ENCODE peak calls at places on chromosomes 13 and 19, in nine cellular contexts. G, F, D, N, L, S, J, Q and I are unnamed samples.

GRCh38 chr13:48281556-48281955 is 22.0 kb upstream of the RB1 start:
- DNase-seq in G (no peak), F (no peak), D (no peak), N (no peak), L (no peak), S (no peak), J (no peak), Q (no peak), I (no peak)

GRCh38 chr13:97328222-97328790 is 105.7 kb upstream of the RAP2A start:
- DNase-seq in G (no peak), F (no peak), D (no peak), N (no peak), L (no peak), S (no peak), J (peak; percentile 93), Q (peak; percentile 88), I (no peak)

GRCh38 chr13:52749446-52749845 is 9.8 kb upstream of the CNMD start:
- DNase-seq in G (no peak), F (no peak), D (no peak), N (no peak), L (peak; percentile 54), S (no peak), J (no peak), Q (no peak), I (no peak)

GRCh38 chr19:4664642-4665041 is 5.5 kb downstream of the MYDGF start:
- DNase-seq in G (no peak), F (no peak), D (no peak), N (no peak), L (no peak), S (no peak), J (no peak), Q (no peak), I (no peak)

GRCh38 chr13:113808058-113808834 is 49.2 kb downstream of the TMEM255B start:
- DNase-seq in G (no peak), F (no peak), D (no peak), N (no peak), L (no peak), S (no peak), J (no peak), Q (no peak), I (no peak)

GRCh38 chr13:46100191-46100877 is 4.5 kb downstream of the CPB2 start:
- DNase-seq in G (no peak), F (no peak), D (no peak), N (peak; percentile 49), L (no peak), S (no peak), J (no peak), Q (no peak), I (no peak)

GRCh38 chr19:38945562-38946228 is 15.0 kb downstream of the MRPS12 start:
- DNase-seq in G (no peak), F (no peak), D (no peak), N (no peak), L (no peak), S (no peak), J (peak; percentile 19), Q (peak; percentile 60), I (no peak)

GRCh38 chr13:101406787-101407186 is 9.5 kb downstream of the NALCN start:
- DNase-seq in G (no peak), F (no peak), D (no peak), N (no peak), L (no peak), S (no peak), J (no peak), Q (no peak), I (no peak)

DNA sequence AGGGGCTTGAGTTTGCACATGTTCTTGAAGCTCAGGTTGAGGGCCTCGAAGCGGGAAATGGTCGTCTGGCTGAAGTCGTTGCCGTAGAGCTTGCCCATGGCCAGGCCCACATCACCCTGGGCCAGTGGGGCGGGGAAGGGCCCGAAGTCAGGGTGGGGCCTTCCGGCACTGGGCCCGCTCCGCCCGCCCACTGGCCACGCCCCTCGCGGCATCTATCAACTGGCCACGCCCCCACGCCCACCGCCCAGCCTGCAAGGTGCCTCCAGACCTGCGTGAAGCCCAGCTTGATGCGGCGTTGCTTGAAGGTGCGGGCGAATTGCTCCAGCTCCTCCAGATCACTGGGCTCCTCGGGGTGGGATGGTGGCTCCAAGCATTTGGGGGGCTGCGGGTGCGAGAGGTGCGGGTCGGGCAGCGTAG is 19.9 kb downstream of the ZNF574 start:
- DNase-seq in G (no peak), F (no peak), D (no peak), N (no peak), L (no peak), S (no peak), J (peak; percentile 95), Q (peak; percentile 96), I (no peak)
- H3K36me3 ChIP-seq in G (no peaks in the 10 kb centered on the region), F (no peaks in the 10 kb centered on the region), D (peaks cover 56% of the 10 kb centered on the region), N (peaks cover 47% of the 10 kb centered on the region), L (no peaks in the 10 kb centered on the region), S (peaks cover 48% of the 10 kb centered on the region), J (no peaks in the 10 kb centered on the region), Q (no peaks in the 10 kb centered on the region), I (no peaks in the 10 kb centered on the region)

GRCh38 chr13:89115307-89115706 is 1444.1 kb downstream of the SLITRK5 start:
- DNase-seq in G (no peak), F (no peak), D (no peak), N (no peak), L (no peak), S (no peak), J (peak; percentile 54), Q (peak; percentile 50), I (no peak)

DNA sequence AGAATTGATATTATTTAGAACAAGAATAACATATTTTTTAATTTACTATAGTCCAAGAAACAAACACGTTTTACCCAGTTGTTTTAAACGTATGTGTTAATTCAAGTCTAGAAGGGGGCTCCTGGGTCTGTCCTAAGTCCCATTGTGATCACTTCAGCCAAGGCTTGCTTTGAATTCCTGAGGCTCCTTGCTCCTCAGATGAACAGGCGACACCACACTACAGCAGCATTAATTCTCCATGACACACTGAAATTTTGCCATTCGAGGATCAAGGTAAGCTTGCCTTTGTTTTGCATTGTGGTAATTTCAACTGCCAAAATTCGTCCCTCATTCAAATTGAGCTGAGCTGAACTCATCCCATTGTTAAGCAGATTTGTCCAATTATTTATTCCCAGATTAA is 1442.6 kb downstream of the SLITRK5 start:
- DNase-seq in G (no peak), F (no peak), D (no peak), N (no peak), L (no peak), S (no peak), J (peak; percentile 45), Q (peak; percentile 45), I (no peak)
- H3K36me3 ChIP-seq in G (no peaks in the 10 kb centered on the region), F (no peaks in the 10 kb centered on the region), D (no peaks in the 10 kb centered on the region), N (no peaks in the 10 kb centered on the region), L (no peaks in the 10 kb centered on the region), S (no peaks in the 10 kb centered on the region), J (no peaks in the 10 kb centered on the region), Q (no peaks in the 10 kb centered on the region), I (no peaks in the 10 kb centered on the region)

GRCh38 chr19:16628183-16628983 is at the start of gene MED26:
- DNase-seq in G (peak; percentile 94), F (peak; percentile 94), D (peak; percentile 98), N (peak; percentile 94), L (peak; percentile 96), S (peak; percentile 95), J (peak; percentile 97), Q (peak; percentile 97), I (peak; percentile 88)

GRCh38 chr19:16628984-16629691 is 1.1 kb upstream of the MED26 start:
- DNase-seq in G (no peak), F (peak; percentile 39), D (no peak), N (no peak), L (no peak), S (peak; percentile 65), J (peak; percentile 71), Q (no peak), I (peak; percentile 55)

GRCh38 chr19:16627928-16628182 is 149 bp downstream of the MED26 start:
- DNase-seq in G (no peak), F (peak; percentile 24), D (no peak), N (no peak), L (no peak), S (no peak), J (no peak), Q (peak; percentile 56), I (no peak)

GRCh38 chr19:16627194-16627927 is 643 bp downstream of the MED26 start:
- DNase-seq in G (no peak), F (no peak), D (no peak), N (peak; percentile 39), L (no peak), S (peak; percentile 7), J (no peak), Q (peak; percentile 56), I (no peak)

DNA sequence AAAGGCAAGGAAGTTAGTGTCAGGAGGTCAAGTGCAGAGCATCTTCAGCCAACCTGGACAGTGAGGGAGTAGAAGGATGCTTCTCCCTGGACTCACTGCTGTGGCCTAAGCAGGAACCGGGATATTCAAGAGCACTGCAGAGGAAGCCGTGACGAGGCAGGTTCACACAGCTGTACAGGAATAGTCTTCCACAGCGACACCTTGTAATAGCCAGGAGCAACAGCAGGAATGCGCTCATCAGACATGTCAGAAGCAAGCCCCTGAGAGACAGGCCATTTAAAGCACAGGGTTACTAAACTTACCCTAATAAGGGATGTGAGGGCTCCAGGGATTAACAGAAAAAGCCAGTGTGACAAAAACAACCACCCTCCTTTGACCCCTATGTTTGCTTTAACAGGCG is 3.5 kb upstream of the MED26 start:
- DNase-seq in G (no peak), F (no peak), D (no peak), N (no peak), L (no peak), S (no peak), J (no peak), Q (no peak), I (no peak)
- H3K36me3 ChIP-seq in G (peaks cover 20% of the 10 kb centered on the region), F (peaks cover 8% of the 10 kb centered on the region), D (peaks cover 28% of the 10 kb centered on the region), N (peaks cover 8% of the 10 kb centered on the region), L (peaks cover 33% of the 10 kb centered on the region), S (peaks cover 53% of the 10 kb centered on the region), J (no peaks in the 10 kb centered on the region), Q (peaks cover 37% of the 10 kb centered on the region), I (peaks cover 46% of the 10 kb centered on the region)

GRCh38 chr19:15265849-15266248 is 33.6 kb upstream of the EPHX3 start:
- DNase-seq in G (peak; percentile 97), F (peak; percentile 91), D (peak; percentile 83), N (no peak), L (no peak), S (peak; percentile 89), J (no peak), Q (no peak), I (peak; percentile 84)

GRCh38 chr19:15264061-15264932 is 32.0 kb upstream of the EPHX3 start:
- DNase-seq in G (peak; percentile 89), F (peak; percentile 78), D (peak; percentile 89), N (peak; percentile 41), L (peak; percentile 83), S (peak; percentile 76), J (peak; percentile 93), Q (peak; percentile 97), I (peak; percentile 76)

GRCh38 chr19:15265214-15265613 is 33.0 kb upstream of the EPHX3 start:
- DNase-seq in G (no peak), F (no peak), D (no peak), N (no peak), L (peak; percentile 4), S (no peak), J (no peak), Q (no peak), I (no peak)

GRCh38 chr19:15263361-15263985 is 31.2 kb upstream of the EPHX3 start:
- DNase-seq in G (no peak), F (no peak), D (no peak), N (no peak), L (no peak), S (no peak), J (no peak), Q (no peak), I (no peak)

DNA sequence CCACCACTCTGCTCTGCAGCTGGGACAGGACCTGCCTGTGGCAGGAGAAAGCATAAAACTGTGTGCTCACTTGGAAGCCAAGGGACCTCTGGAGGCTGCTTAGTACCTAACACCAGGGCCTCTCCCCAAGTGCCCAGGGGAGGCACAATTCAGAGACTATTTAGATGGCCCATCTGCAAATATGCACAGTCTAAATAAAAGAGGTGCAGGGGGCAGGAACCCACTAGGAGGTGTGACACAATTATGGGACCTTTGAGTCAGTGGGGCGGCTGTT is 32.6 kb upstream of the EPHX3 start:
- DNase-seq in G (no peak), F (no peak), D (no peak), N (no peak), L (peak; percentile 3), S (no peak), J (no peak), Q (no peak), I (no peak)
- H3K36me3 ChIP-seq in G (peaks cover 80% of the 10 kb centered on the region), F (peaks cover 72% of the 10 kb centered on the region), D (peaks cover 96% of the 10 kb centered on the region), N (peaks cover 51% of the 10 kb centered on the region), L (peaks cover 92% of the 10 kb centered on the region), S (peaks cover 99% of the 10 kb centered on the region), J (peaks cover 28% of the 10 kb centered on the region), Q (peaks cover 96% of the 10 kb centered on the region), I (peaks cover 83% of the 10 kb centered on the region)